ENCODE peak calls at places on chromosomes 2 and 18, in ten cellular contexts. E, A, S, C, D, Y, W, I, P and V are unnamed samples.

GRCh38 chr18:51337406-51337805 is 139.9 kb upstream of the MEX3C start:
- DNase-seq in E (no peak), D (no peak), P (no peak), I (no peak), A (no peak), C (no peak), S (no peak), Y (no peak), W (no peak), V (peak; percentile 24)

GRCh38 chr2:212649646-212650045 is 111.0 kb upstream of the ERBB4 start:
- DNase-seq in Y (no peak), D (no peak), W (no peak), I (peak; percentile 5), E (no peak), S (no peak), C (no peak), A (no peak), P (no peak), V (no peak)

GRCh38 chr2:39243469-39244123 is at the start of gene CDKL4:
- DNase-seq in D (no peak), Y (no peak), C (no peak), P (no peak), S (peak; percentile 17), I (peak; percentile 15), A (no peak), E (peak; percentile 27), W (peak; percentile 60), V (no peak)

GRCh38 chr2:19251554-19251953 is 106.9 kb downstream of the OSR1 start:
- DNase-seq in W (no peak), S (no peak), I (no peak), Y (no peak), A (no peak), C (no peak), E (no peak), D (no peak), P (no peak), V (no peak)

GRCh38 chr18:22466608-22467390 is 49.1 kb upstream of the CTAGE1 start:
- DNase-seq in I (no peak), P (no peak), Y (peak; percentile 36), S (peak; percentile 89), D (no peak), C (no peak), W (no peak), A (peak; percentile 92), E (no peak), V (peak; percentile 86)

GRCh38 chr2:47528874-47529273 is 125.9 kb downstream of the MSH2 start:
- DNase-seq in W (no peak), C (no peak), D (no peak), I (no peak), S (peak; percentile 32), Y (no peak), A (no peak), E (no peak), P (no peak), V (peak; percentile 22)

GRCh38 chr2:136025057-136025973 is 39.9 kb upstream of the DARS1 start:
- DNase-seq in E (peak; percentile 90), S (no peak), I (peak; percentile 71), D (no peak), Y (no peak), C (no peak), W (peak; percentile 40), P (peak; percentile 94), A (peak; percentile 66), V (peak; percentile 46)

GRCh38 chr18:54995421-54995820 is 36.2 kb upstream of the CCDC68 start:
- DNase-seq in C (no peak), A (no peak), W (no peak), I (no peak), D (no peak), E (no peak), Y (no peak), S (no peak), P (no peak), V (no peak)

GRCh38 chr18:79616651-79617518 is 62.7 kb upstream of the CTDP1 start:
- DNase-seq in E (no peak), D (no peak), W (no peak), I (no peak), A (peak; percentile 19), C (peak; percentile 81), P (no peak), Y (no peak), S (peak; percentile 13), V (no peak)